ENCODE peak calls at places on chromosome 5, in nine cellular contexts. G, Q, V, N, R, A, F, I and Y are unnamed samples.

GRCh38 chr5:179700401-179700918 is 1.7 kb downstream of the CANX start:
- DNase-seq in G (peak; percentile 25), Q (no peak), V (no peak), N (no peak), R (no peak), A (no peak), F (no peak), I (no peak), Y (no peak)

GRCh38 chr5:17379188-17379951 is 118.7 kb upstream of the TAF11L2 start:
- DNase-seq in G (no peak), Q (no peak), V (no peak), N (no peak), R (no peak), A (no peak), F (no peak), I (no peak), Y (no peak)

GRCh38 chr5:10343486-10343885 is 10.0 kb upstream of the MARCHF6 start:
- DNase-seq in G (no peak), Q (no peak), V (no peak), N (no peak), R (no peak), A (no peak), F (peak; percentile 63), I (no peak), Y (no peak)

GRCh38 chr5:159901772-159902171 is 14.5 kb upstream of the ADRA1B start:
- DNase-seq in G (no peak), Q (no peak), V (no peak), N (no peak), R (no peak), A (no peak), F (no peak), I (no peak), Y (no peak)

GRCh38 chr5:57841671-57842375 is 359.2 kb upstream of the ACTBL2 start:
- DNase-seq in G (peak; percentile 18), Q (no peak), V (no peak), N (no peak), R (peak; percentile 50), A (peak; percentile 79), F (peak; percentile 90), I (peak; percentile 90), Y (no peak)

GRCh38 chr5:41363343-41363986 is 146.9 kb downstream of the PLCXD3 start:
- DNase-seq in G (no peak), Q (no peak), V (no peak), N (no peak), R (no peak), A (no peak), F (no peak), I (no peak), Y (no peak)

GRCh38 chr5:42021119-42021518 is 96.0 kb downstream of the FBXO4 start:
- DNase-seq in G (no peak), Q (no peak), V (no peak), N (no peak), R (no peak), A (no peak), F (peak; percentile 12), I (no peak), Y (no peak)

GRCh38 chr5:66779535-66779934 is 183.3 kb downstream of the MAST4 start:
- DNase-seq in G (no peak), Q (no peak), V (no peak), N (no peak), R (no peak), A (no peak), F (no peak), I (no peak), Y (no peak)

GRCh38 chr5:64767959-64768357 is 533 bp downstream of the SREK1IP1 start:
- DNase-seq in G (peak; percentile 26), Q (peak; percentile 29), V (peak; percentile 14), N (peak; percentile 15), R (peak; percentile 39), A (no peak), F (no peak), I (no peak), Y (no peak)

GRCh38 chr5:64769856-64770255 is 1.1 kb downstream of the CWC27 start:
- DNase-seq in G (no peak), Q (no peak), V (no peak), N (no peak), R (no peak), A (no peak), F (no peak), I (no peak), Y (no peak)

GRCh38 chr5:64766934-64767333 is 1.6 kb downstream of the SREK1IP1 start:
- DNase-seq in G (no peak), Q (no peak), V (no peak), N (no peak), R (no peak), A (no peak), F (no peak), I (no peak), Y (no peak)

GRCh38 chr5:64766105-64766504 is 2.4 kb downstream of the SREK1IP1 start:
- DNase-seq in G (no peak), Q (no peak), V (no peak), N (no peak), R (no peak), A (no peak), F (peak; percentile 32), I (no peak), Y (no peak)

DNA sequence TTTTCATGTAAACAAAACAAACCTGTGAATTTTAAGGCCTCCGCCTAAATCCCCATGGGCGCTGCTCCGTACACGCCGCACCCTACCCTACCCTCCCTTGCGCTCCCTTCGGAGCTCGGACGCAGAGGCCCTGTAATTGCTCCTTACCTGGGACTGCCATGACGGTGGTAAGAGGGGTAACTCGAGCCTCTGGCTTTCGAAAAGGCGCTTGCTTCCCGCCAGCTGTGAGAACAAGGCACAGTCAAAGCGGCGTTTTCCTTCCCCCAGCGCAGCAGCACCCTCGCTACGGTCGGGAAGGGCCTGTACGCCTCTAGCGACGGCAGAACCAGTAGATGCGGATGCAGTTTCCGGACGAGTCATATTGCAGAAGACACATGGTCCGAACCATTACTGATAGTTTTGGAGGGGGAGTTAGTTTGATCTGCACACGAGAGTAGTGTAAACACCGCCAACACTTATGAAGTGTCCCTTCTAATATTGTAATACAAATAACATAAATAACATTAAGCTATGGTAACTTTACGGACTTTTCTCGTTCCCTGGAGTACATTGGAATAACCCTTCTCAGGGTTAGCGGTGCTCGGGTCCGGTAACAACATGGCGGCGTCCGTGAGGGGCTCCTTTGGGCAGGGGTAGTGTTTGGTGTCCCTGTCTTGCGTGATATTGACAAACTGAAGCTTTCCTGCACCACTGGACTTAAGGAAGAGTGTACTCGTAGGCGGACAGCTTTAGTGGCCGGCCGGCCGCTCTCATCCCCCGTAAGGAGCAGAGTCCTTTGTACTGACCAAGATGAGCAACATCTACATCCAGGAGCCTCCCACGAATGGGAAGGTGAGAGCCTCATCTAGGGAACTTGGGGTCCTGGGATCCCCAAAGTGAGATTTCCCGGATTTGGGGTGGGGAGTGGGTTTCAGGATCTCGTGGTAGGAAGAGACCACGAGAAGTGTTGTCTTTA is at the start of the genes CWC27 and SREK1IP1:
- DNase-seq in G (peak; percentile 93), Q (peak; percentile 74), V (peak; percentile 75), N (peak; percentile 69), R (peak; percentile 79), A (peak; percentile 72), F (peak; percentile 89), I (peak; percentile 77), Y (peak; percentile 71)
- TF ChIP-seq CTCF in G (peak; percentile 25), Q (peak; percentile 55), V (peak; percentile 22), N (no peak), R (no peak), A (no peak), F (peak; percentile 8), I (peak; percentile 41), Y (no peak)

GRCh38 chr5:103347729-103348128 is 89.2 kb downstream of the MACIR start:
- DNase-seq in G (no peak), Q (no peak), V (no peak), N (no peak), R (no peak), A (peak; percentile 26), F (no peak), I (no peak), Y (no peak)

GRCh38 chr5:103340717-103341397 is 82.3 kb downstream of the MACIR start:
- DNase-seq in G (no peak), Q (no peak), V (no peak), N (no peak), R (no peak), A (no peak), F (no peak), I (no peak), Y (no peak)

GRCh38 chr5:103345461-103345860 is 86.9 kb downstream of the MACIR start:
- DNase-seq in G (no peak), Q (no peak), V (no peak), N (no peak), R (no peak), A (no peak), F (no peak), I (no peak), Y (no peak)

DNA sequence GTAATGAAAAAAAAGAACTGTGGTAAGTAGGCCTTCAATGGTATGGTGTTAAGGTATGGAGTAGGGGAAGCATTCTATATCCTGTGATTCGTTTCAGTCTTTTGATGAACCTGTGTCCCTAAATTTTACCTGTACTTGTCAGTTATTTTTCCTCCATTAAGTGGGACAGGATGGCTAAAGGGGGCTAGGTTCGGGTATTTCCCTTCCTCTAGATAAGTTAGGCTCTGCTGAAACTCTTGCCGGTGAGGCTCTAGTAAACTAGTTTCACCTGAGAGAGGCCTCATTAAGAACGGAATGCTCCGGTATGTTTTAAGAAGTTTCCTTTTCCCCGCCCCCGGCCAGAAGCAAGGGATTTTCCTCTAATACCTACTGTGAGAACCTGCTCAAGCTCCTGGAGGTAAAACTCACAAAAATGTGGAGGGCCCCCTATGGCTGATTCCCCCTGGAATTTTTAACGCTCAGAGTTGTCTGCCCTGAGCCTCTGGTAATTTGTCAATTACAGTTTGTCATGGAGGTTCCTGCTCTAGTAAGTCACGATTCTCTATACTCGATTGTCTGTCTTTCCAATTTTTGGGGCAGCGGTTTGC is 87.7 kb downstream of the MACIR start:
- DNase-seq in G (no peak), Q (no peak), V (no peak), N (no peak), R (no peak), A (no peak), F (no peak), I (no peak), Y (no peak)
- TF ChIP-seq CTCF in G (no peak), Q (no peak), V (no peak), N (no peak), R (no peak), A (no peak), F (no peak), I (no peak), Y (no peak)

GRCh38 chr5:68883441-68883840 is 210.4 kb upstream of the SLC30A5 start:
- DNase-seq in G (no peak), Q (no peak), V (no peak), N (no peak), R (no peak), A (no peak), F (no peak), I (no peak), Y (no peak)

GRCh38 chr5:68886814-68887213 is 207.0 kb upstream of the SLC30A5 start:
- DNase-seq in G (no peak), Q (no peak), V (no peak), N (no peak), R (no peak), A (no peak), F (no peak), I (no peak), Y (no peak)

GRCh38 chr5:68884144-68884754 is 209.6 kb upstream of the SLC30A5 start:
- DNase-seq in G (no peak), Q (no peak), V (no peak), N (no peak), R (no peak), A (no peak), F (no peak), I (no peak), Y (no peak)

GRCh38 chr5:68884893-68885292 is 208.9 kb upstream of the SLC30A5 start:
- DNase-seq in G (no peak), Q (no peak), V (no peak), N (no peak), R (no peak), A (no peak), F (no peak), I (no peak), Y (no peak)
- TF ChIP-seq CTCF in G (peak; percentile 26), Q (peak; percentile 61), V (peak; percentile 28), N (no peak), R (peak; percentile 58), A (peak; percentile 55), F (no peak), I (peak; percentile 21), Y (no peak)

DNA sequence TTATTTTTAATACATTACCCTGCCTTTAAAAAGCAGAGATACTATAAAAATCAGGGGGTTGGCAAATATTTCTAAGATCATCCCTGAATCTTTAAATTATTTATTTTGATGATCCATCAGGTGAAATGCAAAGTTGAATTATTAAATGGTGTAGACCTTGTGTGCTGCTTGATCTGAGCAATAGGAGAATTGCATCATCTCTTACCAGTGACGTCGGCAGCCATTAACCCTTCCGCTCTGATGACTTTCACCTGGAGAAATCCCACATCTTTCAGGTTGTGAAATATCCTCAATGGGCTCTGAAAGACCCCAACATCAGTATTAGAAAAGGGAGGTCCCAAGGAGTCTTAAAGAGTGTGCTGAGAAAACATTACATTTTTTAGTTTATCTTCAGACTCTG is 270.2 kb downstream of the SLF1 start:
- DNase-seq in G (no peak), Q (no peak), V (no peak), N (no peak), R (no peak), A (no peak), F (no peak), I (no peak), Y (no peak)
- TF ChIP-seq CTCF in G (no peak), Q (no peak), V (no peak), N (no peak), R (no peak), A (no peak), F (no peak), I (no peak), Y (no peak)